ENCODE peak calls at places on chromosomes 2 and 18, in five cellular contexts. P is naive thymus-derived CD4-positive, alpha-beta T cell; X is SJSA1; R is GM23248; T is CD8-positive, alpha-beta memory T cell. H is an unnamed sample. For H3K9me3, the result is how much of the 10 kb centered on the place peaks cover.

GRCh38 chr2:61340242-61340641 is 130.6 kb downstream of the USP34 start:
- DNase-seq in P (no peak), X (no peak), R (peak), T (no peak), H (no peak)

GRCh38 chr2:112155331-112156151 is 17.4 kb downstream of the FBLN7 start:
- DNase-seq in P (no peak), X (no peak), R (no peak), T (peak), H (peak)

GRCh38 chr2:26477126-26477910 is 606 bp downstream of the OTOF start:
- DNase-seq in P (no peak), X (no peak), R (peak), T (no peak), H (peak)

GRCh38 chr2:231923951-231924888 is 2.0 kb downstream of the NPPC start:
- DNase-seq in P (no peak), X (no peak), R (no peak), T (no peak), H (no peak)

GRCh38 chr2:197613509-197613987 is 61.8 kb downstream of the RFTN2 start:
- DNase-seq in P (no peak), X (no peak), R (no peak), T (no peak), H (no peak)

GRCh38 chr2:8605350-8606065 is 76.3 kb upstream of the ID2 start:
- DNase-seq in P (no peak), X (peak), R (peak), T (no peak), H (no peak)

GRCh38 chr18:66558773-66559172 is 45.1 kb downstream of the CDH19 start:
- DNase-seq in P (no peak), X (no peak), R (no peak), T (no peak), H (no peak)

GRCh38 chr18:59717291-59717690 is 20.1 kb upstream of the CCBE1 start:
- DNase-seq in P (no peak), X (no peak), R (no peak), T (no peak), H (no peak)

GRCh38 chr2:240394549-240394948 is 40.9 kb upstream of the GPC1 start:
- DNase-seq in P (no peak), X (no peak), R (no peak), T (no peak), H (no peak)

GRCh38 chr2:219643084-219643473 is 15.6 kb downstream of the SLC4A3 start:
- DNase-seq in P (no peak), X (no peak), R (no peak), T (no peak), H (no peak)

GRCh38 chr2:219643788-219644398 is 16.5 kb downstream of the SLC4A3 start:
- DNase-seq in P (no peak), X (no peak), R (no peak), T (no peak), H (no peak)

GRCh38 chr2:219642465-219643083 is 15.1 kb downstream of the SLC4A3 start:
- DNase-seq in P (peak), X (peak), R (peak), T (peak), H (peak)

GRCh38 chr2:219641390-219642063 is 14.1 kb downstream of the SLC4A3 start:
- DNase-seq in P (no peak), X (no peak), R (no peak), T (no peak), H (no peak)

DNA sequence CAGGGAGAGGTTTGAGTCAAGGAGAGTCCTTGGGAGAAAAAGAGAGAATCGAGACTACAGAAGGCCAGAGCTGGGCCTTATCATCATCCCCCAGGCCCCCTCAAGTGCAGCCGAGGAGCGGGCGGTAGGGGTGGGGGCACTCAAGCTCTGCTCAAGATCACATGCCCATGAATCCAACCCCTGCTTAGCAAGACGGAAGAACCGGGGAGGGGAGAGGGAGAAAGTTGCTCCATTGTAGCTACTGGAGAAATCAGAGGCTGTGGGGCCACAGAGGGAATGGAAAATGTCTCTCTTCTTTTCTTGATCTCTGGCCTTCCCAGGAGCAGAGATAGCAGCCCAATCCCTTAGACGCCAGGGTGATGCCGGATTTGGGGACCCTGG is 14.6 kb downstream of the SLC4A3 start:
- DNase-seq in P (no peak), X (no peak), R (peak), T (no peak), H (no peak)
- H3K27ac ChIP-seq in P (no peak), X (no peak), R (no peak), T (no peak), H (no peak)

DNA sequence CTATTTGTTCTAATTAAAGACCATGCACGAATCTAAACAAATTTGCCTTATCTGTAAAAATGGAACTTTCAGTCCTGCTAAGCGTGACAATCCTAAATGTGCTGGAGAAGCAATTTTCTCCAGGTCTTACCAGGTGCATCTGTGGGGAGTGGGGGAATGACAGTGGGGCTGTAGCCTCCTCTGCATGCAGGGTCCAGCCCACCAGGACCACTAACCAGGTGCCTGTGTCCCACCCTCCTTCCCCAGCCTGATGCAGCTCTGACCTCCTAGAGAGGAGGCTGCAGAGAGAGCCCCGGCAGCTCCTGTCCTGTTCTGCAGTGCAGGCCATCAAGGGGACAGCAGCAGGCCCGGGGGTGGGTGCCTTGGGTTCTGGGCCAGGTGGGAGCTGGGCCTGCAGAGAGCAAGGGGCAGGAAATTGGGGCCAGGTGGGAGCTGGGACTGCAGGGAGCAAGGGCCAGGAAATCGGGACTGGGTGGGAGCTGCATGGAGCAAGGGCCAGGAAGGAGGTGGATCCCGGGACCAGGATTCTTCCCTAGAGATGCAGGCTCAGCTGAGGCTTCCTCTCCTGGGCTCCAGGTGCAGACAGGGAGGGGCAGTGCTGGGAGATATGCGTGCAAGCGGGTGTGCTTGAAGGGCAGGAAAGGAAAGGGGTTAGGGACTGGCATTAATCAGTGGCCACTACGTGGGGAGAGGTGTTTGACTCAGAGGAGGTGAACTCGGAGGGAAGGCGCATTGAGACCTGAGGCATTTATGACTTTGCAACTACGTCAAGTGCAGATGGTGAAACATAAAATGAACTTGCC is 185.3 kb downstream of the ANKRD30B start:
- DNase-seq in P (no peak), X (no peak), R (no peak), T (no peak), H (no peak)
- H3K9me3 ChIP-seq in P (under half), X (under half), R (under half), T (under half), H (under half)

GRCh38 chr2:233290446-233290845 is 17.2 kb upstream of the SAG start:
- DNase-seq in P (no peak), X (no peak), R (no peak), T (no peak), H (no peak)

GRCh38 chr2:233288663-233289062 is 19.0 kb upstream of the SAG start:
- DNase-seq in P (no peak), X (peak), R (no peak), T (no peak), H (no peak)

GRCh38 chr2:233287871-233288270 is 19.7 kb upstream of the SAG start:
- DNase-seq in P (no peak), X (no peak), R (no peak), T (no peak), H (no peak)

GRCh38 chr2:233285921-233286320 is 21.7 kb upstream of the SAG start:
- DNase-seq in P (no peak), X (no peak), R (peak), T (no peak), H (no peak)

GRCh38 chr2:233289590-233290424 is 17.8 kb upstream of the SAG start:
- DNase-seq in P (no peak), X (no peak), R (no peak), T (no peak), H (no peak)
- H3K27ac ChIP-seq in P (no peak), X (no peak), R (no peak), T (no peak), H (no peak)

GRCh38 chr2:76867854-76868253 is 654.3 kb downstream of the LRRTM4 start:
- DNase-seq in P (no peak), X (no peak), R (peak), T (no peak), H (no peak)

GRCh38 chr2:76862901-76863300 is 659.3 kb downstream of the LRRTM4 start:
- DNase-seq in P (no peak), X (no peak), R (no peak), T (no peak), H (no peak)

GRCh38 chr2:76870581-76870980 is 651.6 kb downstream of the LRRTM4 start:
- DNase-seq in P (no peak), X (no peak), R (no peak), T (no peak), H (no peak)

GRCh38 chr2:76870011-76870410 is 652.2 kb downstream of the LRRTM4 start:
- DNase-seq in P (no peak), X (no peak), R (peak), T (no peak), H (no peak)

GRCh38 chr2:76866464-76866863 is 655.7 kb downstream of the LRRTM4 start:
- DNase-seq in P (no peak), X (no peak), R (no peak), T (no peak), H (no peak)
- H3K9me3 ChIP-seq in P (under half), X (under half), R (under half), T (under half), H (under half)

GRCh38 chr2:85588218-85589044 is 4.2 kb downstream of the VAMP5 start:
- DNase-seq in P (no peak), X (no peak), R (no peak), T (no peak), H (no peak)

GRCh38 chr2:85584857-85585780 is 888 bp downstream of the VAMP5 start:
- DNase-seq in P (peak), X (peak), R (peak), T (no peak), H (no peak)

GRCh38 chr2:85584354-85584856 is at the start of gene VAMP5:
- DNase-seq in P (no peak), X (no peak), R (peak), T (peak), H (peak)

GRCh38 chr2:85583667-85584353 is 421 bp upstream of the VAMP5 start:
- DNase-seq in P (peak), X (no peak), R (peak), T (no peak), H (no peak)

DNA sequence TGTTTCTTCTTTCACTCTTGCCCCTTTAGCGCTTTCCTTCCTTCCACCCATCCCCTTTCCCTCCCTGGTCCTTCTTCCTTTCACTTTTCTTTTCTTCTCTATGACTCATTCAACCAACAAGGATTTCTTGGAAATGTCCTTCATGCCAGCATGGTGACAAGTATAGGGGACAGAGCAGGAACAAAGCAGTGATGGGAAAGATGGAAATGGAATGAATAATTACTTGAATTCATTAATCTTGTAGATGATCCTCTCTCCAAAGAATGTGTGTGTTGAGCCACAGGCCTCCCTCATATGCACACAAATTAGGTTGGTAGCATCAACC is 1.5 kb downstream of the VAMP5 start:
- DNase-seq in P (no peak), X (peak), R (peak), T (no peak), H (no peak)
- H3K27ac ChIP-seq in P (peak), X (peak), R (peak), T (no peak), H (peak)

DNA sequence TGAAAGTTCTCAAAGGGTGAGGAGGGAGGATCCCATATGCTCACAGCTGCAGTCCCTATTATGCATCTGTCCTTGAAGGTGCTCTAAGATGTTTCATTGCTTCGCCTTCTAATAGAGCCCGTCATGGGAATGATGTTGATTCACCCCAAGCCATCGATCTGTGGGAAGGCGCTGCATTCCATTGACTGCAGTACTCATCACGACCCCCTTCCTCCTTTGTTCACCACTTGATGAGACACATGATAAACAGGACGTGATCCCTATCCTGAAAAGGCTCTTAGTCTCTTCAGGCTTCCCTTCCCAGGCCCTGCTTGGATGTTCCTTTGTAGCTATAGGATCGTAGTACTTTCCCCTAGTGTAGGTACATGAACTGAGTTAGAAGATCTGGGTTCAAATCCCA is 181.8 kb downstream of the AGPS start:
- DNase-seq in P (no peak), X (no peak), R (no peak), T (no peak), H (no peak)
- H3K9me3 ChIP-seq in P (under half), X (under half), R (under half), T (under half), H (under half)

GRCh38 chr2:36453652-36454051 is 98.1 kb downstream of the CRIM1 start:
- DNase-seq in P (no peak), X (no peak), R (peak), T (no peak), H (no peak)

GRCh38 chr2:36455788-36456187 is 100.2 kb downstream of the CRIM1 start:
- DNase-seq in P (no peak), X (no peak), R (peak), T (no peak), H (no peak)

GRCh38 chr2:36458106-36458505 is 102.5 kb downstream of the CRIM1 start:
- DNase-seq in P (no peak), X (no peak), R (no peak), T (no peak), H (no peak)

GRCh38 chr2:36455011-36455410 is 99.4 kb downstream of the CRIM1 start:
- DNase-seq in P (no peak), X (no peak), R (no peak), T (no peak), H (no peak)

GRCh38 chr2:36456227-36456788 is 100.7 kb downstream of the CRIM1 start:
- DNase-seq in P (no peak), X (peak), R (peak), T (no peak), H (no peak)
- H3K27ac ChIP-seq in P (no peak), X (peak), R (peak), T (no peak), H (no peak)

DNA sequence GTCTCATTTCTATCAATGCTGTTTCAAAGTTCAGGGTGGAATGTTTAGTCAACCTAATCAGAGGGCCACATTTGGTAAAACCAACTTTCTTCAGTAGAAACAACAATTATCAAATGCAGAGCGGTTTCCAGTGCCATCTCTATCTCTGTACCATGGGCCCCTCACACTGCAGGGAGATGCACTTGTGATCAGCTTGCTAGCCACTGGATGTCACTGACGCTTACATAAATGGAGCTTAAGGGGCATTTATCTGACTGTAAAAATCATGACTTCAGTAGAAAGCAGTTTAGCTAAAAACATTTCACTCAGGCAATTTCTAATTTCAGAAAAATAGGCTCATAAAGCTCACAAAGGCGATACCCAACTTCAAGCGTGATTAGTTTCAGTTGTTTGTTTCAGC is 678.0 kb downstream of the ZEB2 start:
- DNase-seq in P (no peak), X (no peak), R (peak), T (no peak), H (no peak)
- H3K9me3 ChIP-seq in P (under half), X (under half), R (under half), T (under half), H (under half)

GRCh38 chr2:166373951-166374350 is 1.8 kb downstream of the SCN9A start:
- DNase-seq in P (no peak), X (no peak), R (peak), T (no peak), H (no peak)
- H3K27ac ChIP-seq in P (no peak), X (no peak), R (no peak), T (no peak), H (no peak)

GRCh38 chr2:98434492-98434891 is 10.2 kb upstream of the INPP4A start:
- DNase-seq in P (no peak), X (no peak), R (no peak), T (no peak), H (no peak)

GRCh38 chr2:98438190-98439133 is 6.2 kb upstream of the INPP4A start:
- DNase-seq in P (no peak), X (no peak), R (no peak), T (no peak), H (no peak)

GRCh38 chr2:98436734-98437133 is 7.9 kb upstream of the INPP4A start:
- DNase-seq in P (no peak), X (no peak), R (no peak), T (no peak), H (no peak)

GRCh38 chr2:98432145-98432544 is 12.5 kb upstream of the INPP4A start:
- DNase-seq in P (no peak), X (no peak), R (no peak), T (no peak), H (no peak)

DNA sequence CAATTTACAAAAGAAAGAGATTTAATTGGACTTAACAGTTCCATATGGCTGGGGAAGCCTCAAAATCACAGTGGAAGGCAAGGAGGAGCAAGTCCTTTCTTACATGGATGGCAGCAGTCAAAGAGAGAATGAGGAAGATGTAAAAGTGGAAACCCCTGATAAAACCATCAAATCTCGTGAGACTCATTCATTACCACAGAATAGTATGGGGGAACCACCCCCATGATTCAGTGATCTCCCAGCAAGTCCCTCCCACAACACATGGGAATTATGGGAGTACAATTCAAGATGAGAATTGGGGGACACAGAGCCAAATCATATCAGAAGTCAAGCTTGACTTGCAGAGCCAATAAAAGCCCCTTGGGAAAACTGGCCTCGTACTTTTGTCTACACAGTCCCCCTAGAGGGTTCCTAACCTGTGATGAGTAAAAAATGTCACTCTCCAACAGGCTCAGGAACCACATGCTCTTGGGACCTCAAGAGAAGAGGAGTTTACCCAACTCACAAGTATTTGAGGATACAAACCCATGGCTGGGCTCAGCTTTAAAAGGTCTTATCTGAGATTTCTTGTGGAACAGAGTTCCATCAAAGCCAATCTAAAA is 11.2 kb upstream of the INPP4A start:
- DNase-seq in P (no peak), X (no peak), R (no peak), T (no peak), H (no peak)
- H3K9me3 ChIP-seq in P (under half), X (under half), R (under half), T (under half), H (under half)